ENCODE peak calls at places on chromosomes 12 and 14, in eight cellular contexts. X, S, B, R, P, U, J and L are unnamed samples.

GRCh38 chr14:30906752-30907658 is 32.6 kb downstream of the COCH start:
- DNase-seq in J (no peak), U (peak), X (no peak), B (no peak), P (no peak), R (peak), S (no peak), L (peak)

GRCh38 chr12:91985002-91985767 is 160.5 kb downstream of the BTG1 start:
- DNase-seq in S (no peak), J (no peak), R (peak), X (no peak), P (no peak), B (no peak), U (peak), L (no peak)

GRCh38 chr12:32920506-32921085 is 24.0 kb upstream of the PKP2 start:
- DNase-seq in X (no peak), B (no peak), U (no peak), S (no peak), R (no peak), P (no peak), J (no peak), L (no peak)

GRCh38 chr12:81598205-81598604 is 160.9 kb downstream of the PPFIA2 start:
- DNase-seq in P (no peak), J (no peak), R (peak), S (no peak), B (no peak), U (peak), X (no peak), L (no peak)

GRCh38 chr14:89473979-89474378 is 56.9 kb upstream of the FOXN3 start:
- DNase-seq in P (no peak), U (no peak), J (peak), X (no peak), S (no peak), R (no peak), B (no peak), L (no peak)

GRCh38 chr12:124650912-124651311 is 83.5 kb upstream of the NCOR2 start:
- DNase-seq in U (no peak), B (no peak), R (no peak), S (no peak), P (no peak), X (no peak), J (no peak), L (no peak)

GRCh38 chr14:34252227-34252626 is 209.8 kb downstream of the SPTSSA start:
- DNase-seq in B (no peak), P (no peak), X (no peak), R (no peak), S (no peak), J (no peak), U (no peak), L (no peak)

GRCh38 chr12:120474092-120474960 is 4.8 kb upstream of the SRSF9 start:
- DNase-seq in J (no peak), U (no peak), S (no peak), P (no peak), X (no peak), B (no peak), R (peak), L (no peak)

GRCh38 chr12:113990548-113991223 is 24.6 kb upstream of the RBM19 start:
- DNase-seq in U (no peak), B (no peak), S (no peak), X (no peak), R (no peak), P (no peak), J (no peak), L (no peak)

GRCh38 chr14:75126121-75126544 is 715 bp downstream of the NEK9 start:
- DNase-seq in R (no peak), X (no peak), B (no peak), P (no peak), U (no peak), S (no peak), J (no peak), L (peak)

GRCh38 chr14:33564774-33565630 is 385.9 kb downstream of the EGLN3 start:
- DNase-seq in S (no peak), X (no peak), B (no peak), J (peak), U (no peak), P (no peak), R (no peak), L (no peak)

GRCh38 chr12:127079636-127080035 is 1187.3 kb upstream of the TMEM132C start:
- DNase-seq in S (no peak), J (no peak), U (no peak), B (no peak), R (no peak), X (no peak), P (no peak), L (no peak)

GRCh38 chr12:64806593-64806992 is 17.9 kb upstream of the TBC1D30 start:
- DNase-seq in J (no peak), U (no peak), S (no peak), X (no peak), B (no peak), P (no peak), R (peak), L (no peak)

GRCh38 chr14:65945333-65945732 is 532.8 kb downstream of the FUT8 start:
- DNase-seq in P (no peak), S (no peak), J (no peak), X (no peak), U (no peak), B (no peak), R (no peak), L (no peak)

GRCh38 chr12:92467886-92468285 is 234.9 kb upstream of the PLEKHG7 start:
- DNase-seq in P (no peak), R (no peak), X (no peak), U (no peak), S (no peak), J (no peak), B (no peak), L (peak)

GRCh38 chr12:104219908-104220404 is 4.4 kb downstream of the TXNRD1 start:
- DNase-seq in U (no peak), J (peak), B (peak), S (no peak), P (no peak), X (peak), R (no peak), L (no peak)

GRCh38 chr14:68143341-68143807 is 323.8 kb downstream of the RAD51B start:
- DNase-seq in X (no peak), B (no peak), R (peak), J (peak), S (no peak), U (peak), P (no peak), L (no peak)

GRCh38 chr14:103123634-103124500 is 606 bp downstream of the TNFAIP2 start:
- DNase-seq in J (no peak), S (no peak), X (no peak), R (no peak), U (no peak), B (peak), P (no peak), L (no peak)

GRCh38 chr12:120118710-120119097 is 2.2 kb upstream of the RAB35 start:
- DNase-seq in P (no peak), U (no peak), J (peak), B (no peak), R (no peak), X (no peak), S (no peak), L (peak)

GRCh38 chr12:16668198-16668597 is 62.2 kb upstream of the LMO3 start:
- DNase-seq in X (no peak), P (no peak), B (no peak), S (no peak), R (no peak), U (no peak), J (no peak), L (no peak)